ENCODE peak calls at places on chromosomes 6 and 20, in ten cellular contexts. L is stomach, T is cardiac muscle cell, S is psoas muscle, E is vagina, I is SK-N-SH, Z is colonic mucosa, F is ovary, D is pancreas, R is right atrium auricular region. W is an unnamed sample.

GRCh38 chr6:72219536-72219935 is 333.2 kb downstream of the RIMS1 start:
- DNase-seq in F (no peak), S (no peak), Z (no peak), D (no peak), R (no peak), L (no peak), T (no peak), E (no peak), I (no peak), W (no peak)

GRCh38 chr6:34810936-34811632 is 19.2 kb downstream of the BLTP3A start:
- DNase-seq in S (no peak), E (no peak), D (peak; percentile 46), R (no peak), I (no peak), F (no peak), Z (peak; percentile 22), T (no peak), L (peak; percentile 38), W (no peak)

GRCh38 chr6:23656257-23656731 is 469.7 kb upstream of the NRSN1 start:
- DNase-seq in F (no peak), Z (no peak), D (no peak), S (no peak), L (no peak), T (no peak), I (peak; percentile 12), E (no peak), R (no peak), W (no peak)

GRCh38 chr20:44911264-44911921 is 1.5 kb downstream of the PABPC1L start:
- DNase-seq in Z (peak; percentile 85), F (peak; percentile 51), T (peak; percentile 77), E (no peak), L (peak; percentile 67), I (peak; percentile 80), R (no peak), D (peak; percentile 60), S (no peak), W (peak; percentile 73)

GRCh38 chr20:33918662-33919061 is 75.0 kb upstream of the RALY start:
- DNase-seq in F (no peak), E (no peak), I (no peak), R (no peak), D (no peak), S (no peak), Z (no peak), L (no peak), T (no peak), W (no peak)

GRCh38 chr20:36786246-36786645 is 12.7 kb upstream of the DSN1 start:
- DNase-seq in T (no peak), E (no peak), I (no peak), F (no peak), R (no peak), S (no peak), L (no peak), Z (no peak), D (no peak), W (no peak)

GRCh38 chr20:57653546-57653900 is 33.3 kb upstream of the ZBP1 start:
- DNase-seq in R (peak; percentile 38), I (peak; percentile 14), Z (no peak), S (peak; percentile 50), F (peak; percentile 35), T (no peak), L (no peak), E (no peak), D (peak; percentile 5), W (no peak)

GRCh38 chr20:63216041-63216848 is at the start of gene YTHDF1:
- DNase-seq in E (no peak), Z (peak; percentile 97), L (peak; percentile 98), T (peak; percentile 95), I (peak; percentile 100), S (peak; percentile 99), D (peak; percentile 98), F (peak; percentile 97), R (peak; percentile 96), W (peak; percentile 98)

GRCh38 chr6:4941782-4942672 is 61.8 kb downstream of the RPP40 start:
- DNase-seq in I (no peak), L (no peak), R (no peak), S (no peak), F (no peak), E (no peak), D (peak; percentile 20), T (peak; percentile 93), Z (no peak), W (no peak)

GRCh38 chr6:149888113-149888512 is 9.8 kb downstream of the RAET1E start:
- DNase-seq in T (no peak), F (peak; percentile 7), L (no peak), I (no peak), D (no peak), Z (peak; percentile 52), E (no peak), R (no peak), S (no peak), W (no peak)

GRCh38 chr6:36780517-36781210 is 58.6 kb downstream of the CPNE5 start:
- DNase-seq in R (no peak), F (no peak), L (no peak), S (no peak), I (no peak), D (peak; percentile 82), E (no peak), T (no peak), Z (peak; percentile 47), W (no peak)

DNA sequence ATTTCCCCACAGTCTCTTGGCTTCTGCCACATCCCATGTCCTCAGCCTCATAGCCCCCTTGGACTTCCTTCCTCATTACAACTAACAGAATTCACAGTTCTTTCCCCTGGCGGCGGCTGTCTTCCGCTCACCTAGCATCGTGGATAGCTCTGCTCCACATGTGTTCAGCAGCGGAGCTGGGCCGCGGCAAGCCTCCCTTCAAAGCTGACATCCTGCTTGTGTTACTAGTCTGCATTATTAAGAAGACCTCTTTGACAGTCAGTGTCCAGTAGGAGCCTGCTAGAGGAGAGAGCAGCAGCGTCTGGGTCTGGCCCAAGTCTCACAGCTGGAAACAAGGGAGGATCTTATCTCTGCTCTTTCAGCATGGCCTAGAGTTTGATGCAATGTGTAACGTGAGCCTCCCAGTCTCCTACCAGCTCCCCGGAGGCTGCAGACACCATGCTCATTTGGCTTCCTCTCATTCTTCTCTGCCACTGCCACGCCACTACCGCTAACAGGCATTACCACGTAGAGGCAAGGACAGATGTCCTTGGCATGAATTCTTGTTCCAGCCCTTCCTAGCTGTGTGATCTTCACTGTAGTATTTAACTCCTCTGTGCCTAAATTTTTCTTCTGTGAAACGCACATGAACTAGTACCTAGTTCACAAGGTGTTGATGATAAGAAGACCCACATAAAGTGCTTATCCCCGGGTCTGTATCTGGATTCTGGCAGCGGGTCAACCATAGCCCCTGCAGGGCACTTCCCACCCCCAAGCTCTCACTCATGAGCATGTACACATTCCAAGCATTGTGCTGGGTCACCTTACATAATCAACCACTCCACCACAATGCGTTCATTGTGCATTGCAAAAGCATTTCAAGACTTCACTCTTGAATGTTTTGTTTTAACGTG is 107.1 kb upstream of the BACH2 start:
- DNase-seq in R (no peak), S (peak; percentile 74), E (no peak), L (no peak), F (peak; percentile 77), Z (no peak), T (peak; percentile 93), I (peak; percentile 73), D (no peak), W (peak; percentile 18)
- TF ChIP-seq CTCF in R (no peak), S (no peak), E (no peak), L (no peak), F (no peak), Z (no peak), T (peak; percentile 11), I (no peak), D (no peak), W (no peak)

GRCh38 chr6:139219746-139220145 is 72.1 kb downstream of the TXLNB start:
- DNase-seq in T (no peak), E (no peak), F (no peak), S (no peak), I (no peak), R (no peak), L (no peak), Z (no peak), D (no peak), W (no peak)

DNA sequence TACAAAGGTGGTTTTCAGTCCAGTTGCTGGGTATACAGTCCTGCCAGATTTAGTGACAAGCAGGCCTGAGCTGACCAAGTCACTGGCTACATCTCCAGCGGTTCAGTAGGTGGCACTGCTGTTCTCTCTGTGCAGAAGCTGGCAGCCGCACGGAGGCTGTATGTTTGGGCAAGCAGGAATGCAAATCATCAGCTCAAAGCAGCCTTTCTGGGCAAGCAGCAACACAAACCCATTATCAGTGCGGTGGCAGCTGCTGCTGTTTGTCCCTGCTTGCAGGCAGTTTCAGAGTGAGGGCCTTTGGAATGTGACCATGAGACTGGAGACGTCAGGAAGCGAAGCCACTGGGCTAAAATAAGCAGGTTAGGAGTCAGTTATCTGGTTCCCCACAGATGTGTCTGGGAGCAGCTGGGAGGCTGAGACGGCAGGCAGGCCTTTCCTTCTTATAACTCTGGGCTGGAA is 72.5 kb downstream of the TXLNB start:
- DNase-seq in I (peak; percentile 47), F (peak; percentile 84), D (peak; percentile 84), L (peak; percentile 91), E (no peak), T (peak; percentile 95), S (peak; percentile 89), R (peak; percentile 91), Z (peak; percentile 75), W (peak; percentile 54)
- H3K4me3 ChIP-seq in I (no peak overlapping the region), F (no peak overlapping the region), D (no peak overlapping the region), L (no peak overlapping the region), E (no peak overlapping the region), T (no peak overlapping the region), S (peak overlapping the region; percentile 19), R (no peak overlapping the region), Z (no peak overlapping the region), W (no peak overlapping the region)

GRCh38 chr20:54174452-54175175 is 828 bp upstream of the CYP24A1 start:
- DNase-seq in Z (no peak), S (no peak), D (no peak), R (no peak), F (no peak), I (no peak), E (no peak), L (no peak), T (peak; percentile 21), W (no peak)

GRCh38 chr20:54176610-54177009 is 2.8 kb upstream of the CYP24A1 start:
- DNase-seq in F (no peak), R (no peak), E (no peak), S (no peak), Z (no peak), D (no peak), I (no peak), L (no peak), T (no peak), W (no peak)

GRCh38 chr20:54172856-54173652 is 732 bp downstream of the CYP24A1 start:
- DNase-seq in T (peak; percentile 41), E (no peak), F (no peak), D (no peak), S (no peak), I (peak; percentile 56), L (no peak), R (no peak), Z (peak; percentile 31), W (no peak)

GRCh38 chr20:54172532-54172855 is 1.3 kb downstream of the CYP24A1 start:
- DNase-seq in F (no peak), S (no peak), L (no peak), R (no peak), Z (no peak), D (no peak), T (no peak), I (no peak), E (no peak), W (no peak)

GRCh38 chr20:54173653-54174451 is at the start of gene CYP24A1:
- DNase-seq in T (peak; percentile 4), F (no peak), R (no peak), L (peak; percentile 29), Z (no peak), D (no peak), E (no peak), I (peak; percentile 52), S (no peak), W (no peak)
- H3K27me3 ChIP-seq in T (peaks cover 85% of the 10 kb centered on the region), F (no peaks in the 10 kb centered on the region), R (peaks cover 7% of the 10 kb centered on the region), L (peaks cover 92% of the 10 kb centered on the region), Z (peaks cover 47% of the 10 kb centered on the region), D (no peaks in the 10 kb centered on the region), E (no peaks in the 10 kb centered on the region), I (peaks cover 19% of the 10 kb centered on the region), S (peaks cover 15% of the 10 kb centered on the region), W (peaks cover 84% of the 10 kb centered on the region)

GRCh38 chr20:15236812-15237211 is 899.4 kb upstream of the FLRT3 start:
- DNase-seq in F (no peak), Z (peak; percentile 32), I (peak; percentile 35), L (peak; percentile 28), T (peak; percentile 39), D (peak; percentile 64), E (no peak), R (no peak), S (no peak), W (peak; percentile 70)
- TF ChIP-seq CTCF in F (no peak), Z (peak; percentile 37), I (peak; percentile 65), L (no peak), T (peak; percentile 46), D (no peak), E (no peak), R (no peak), S (no peak), W (peak; percentile 90)